ENCODE peak calls at places on chromosomes 1 and 21, in nine cellular contexts. J is pancreas, S is hepatocyte, I is psoas muscle, A is Peyer's patch, N is spleen, P is uterus, C is ovary, V is fibroblast of the aortic adventitia. U is an unnamed sample.

GRCh38 chr21:37263827-37264226 is 3.3 kb downstream of the VPS26C start:
- DNase-seq in J (no peak), S (no peak), I (no peak), A (no peak), N (no peak), P (no peak), C (no peak), V (no peak), U (no peak)

GRCh38 chr1:44817771-44818495 is 9.6 kb downstream of the BTBD19 start:
- DNase-seq in J (peak), S (no peak), I (no peak), A (peak), N (peak), P (no peak), C (peak), V (no peak), U (no peak)

GRCh38 chr1:52751589-52752306 is 25.5 kb downstream of the ZYG11B start:
- DNase-seq in J (no peak), S (peak), I (no peak), A (no peak), N (no peak), P (no peak), C (peak), V (peak), U (no peak)

GRCh38 chr1:113617438-113618141 is 141.7 kb downstream of the PHTF1 start:
- DNase-seq in J (no peak), S (no peak), I (no peak), A (no peak), N (no peak), P (no peak), C (no peak), V (peak), U (no peak)

GRCh38 chr1:195731385-195731784 is 876.9 kb downstream of the KCNT2 start:
- DNase-seq in J (no peak), S (no peak), I (no peak), A (no peak), N (no peak), P (no peak), C (no peak), V (no peak), U (no peak)

GRCh38 chr1:99731384-99731783 is 35.1 kb downstream of the FRRS1 start:
- DNase-seq in J (no peak), S (no peak), I (no peak), A (no peak), N (no peak), P (no peak), C (no peak), V (peak), U (no peak)

GRCh38 chr1:106465666-106466065 is 590.8 kb upstream of the PRMT6 start:
- DNase-seq in J (no peak), S (no peak), I (no peak), A (no peak), N (no peak), P (no peak), C (no peak), V (no peak), U (no peak)

GRCh38 chr1:222384536-222384935 is 163.4 kb downstream of the HHIPL2 start:
- DNase-seq in J (no peak), S (no peak), I (no peak), A (no peak), N (no peak), P (no peak), C (no peak), V (no peak), U (no peak)

GRCh38 chr1:82565146-82565545 is 764.4 kb downstream of the ADGRL2 start:
- DNase-seq in J (no peak), S (peak), I (no peak), A (no peak), N (no peak), P (no peak), C (no peak), V (peak), U (peak)

GRCh38 chr1:25691211-25691610 is 74.6 kb downstream of the MAN1C1 start:
- DNase-seq in J (no peak), S (no peak), I (no peak), A (no peak), N (no peak), P (no peak), C (no peak), V (no peak), U (no peak)

GRCh38 chr1:195574511-195574910 is 1033.7 kb downstream of the KCNT2 start:
- DNase-seq in J (no peak), S (no peak), I (no peak), A (no peak), N (no peak), P (no peak), C (no peak), V (no peak), U (no peak)

GRCh38 chr1:205449254-205449749 is 6.5 kb downstream of the BLACAT1 start:
- DNase-seq in J (no peak), S (no peak), I (no peak), A (no peak), N (no peak), P (no peak), C (no peak), V (no peak), U (no peak)
- H3K4me3 ChIP-seq in J (peak), S (no peak), I (no peak), A (peak), N (no peak), P (no peak), C (no peak), V (peak), U (no peak)

GRCh38 chr1:197841158-197841557 is 61.3 kb upstream of the C1orf53 start:
- DNase-seq in J (no peak), S (no peak), I (no peak), A (no peak), N (no peak), P (no peak), C (no peak), V (no peak), U (no peak)
- TF ChIP-seq CTCF in J (no peak), S (no peak), I (no peak), A (no peak), N (no peak), P (no peak), C (no peak), V (no peak), U (no peak)

DNA sequence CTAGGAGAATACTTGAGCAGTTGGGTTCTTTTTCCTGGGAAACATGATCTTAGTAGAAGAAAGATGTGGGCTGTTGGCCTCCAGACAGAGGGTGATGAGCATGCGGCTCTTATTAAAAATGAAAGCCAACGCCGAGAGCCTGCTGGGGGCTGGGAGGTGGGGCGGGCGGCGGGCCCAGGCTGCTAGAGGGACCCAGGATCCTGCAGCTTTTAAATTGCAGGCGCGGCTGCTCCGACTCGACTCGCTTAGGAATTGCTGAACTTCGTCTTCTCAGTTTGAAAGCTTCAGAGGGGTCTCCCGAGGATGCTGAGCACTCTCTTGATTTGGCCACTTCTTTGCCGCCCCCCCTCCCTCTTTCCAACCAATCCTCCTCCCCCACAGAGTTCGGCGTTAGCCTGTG is 1.2 kb downstream of the AGPAT3 start:
- DNase-seq in J (no peak), S (peak), I (peak), A (no peak), N (peak), P (peak), C (peak), V (peak), U (peak)
- H3K4me3 ChIP-seq in J (peak), S (peak), I (peak), A (peak), N (peak), P (peak), C (peak), V (peak), U (peak)

GRCh38 chr1:203676455-203676854 is 49.8 kb downstream of the ATP2B4 start:
- DNase-seq in J (no peak), S (no peak), I (no peak), A (no peak), N (no peak), P (no peak), C (no peak), V (no peak), U (no peak)
- TF ChIP-seq CTCF in J (no peak), S (no peak), I (no peak), A (no peak), N (no peak), P (no peak), C (no peak), V (peak), U (no peak)

GRCh38 chr21:42208801-42209490 is 10.0 kb upstream of the ABCG1 start:
- DNase-seq in J (peak), S (no peak), I (no peak), A (peak), N (no peak), P (no peak), C (no peak), V (no peak), U (no peak)
- H3K4me3 ChIP-seq in J (no peak), S (no peak), I (no peak), A (no peak), N (no peak), P (no peak), C (no peak), V (no peak), U (no peak)

DNA sequence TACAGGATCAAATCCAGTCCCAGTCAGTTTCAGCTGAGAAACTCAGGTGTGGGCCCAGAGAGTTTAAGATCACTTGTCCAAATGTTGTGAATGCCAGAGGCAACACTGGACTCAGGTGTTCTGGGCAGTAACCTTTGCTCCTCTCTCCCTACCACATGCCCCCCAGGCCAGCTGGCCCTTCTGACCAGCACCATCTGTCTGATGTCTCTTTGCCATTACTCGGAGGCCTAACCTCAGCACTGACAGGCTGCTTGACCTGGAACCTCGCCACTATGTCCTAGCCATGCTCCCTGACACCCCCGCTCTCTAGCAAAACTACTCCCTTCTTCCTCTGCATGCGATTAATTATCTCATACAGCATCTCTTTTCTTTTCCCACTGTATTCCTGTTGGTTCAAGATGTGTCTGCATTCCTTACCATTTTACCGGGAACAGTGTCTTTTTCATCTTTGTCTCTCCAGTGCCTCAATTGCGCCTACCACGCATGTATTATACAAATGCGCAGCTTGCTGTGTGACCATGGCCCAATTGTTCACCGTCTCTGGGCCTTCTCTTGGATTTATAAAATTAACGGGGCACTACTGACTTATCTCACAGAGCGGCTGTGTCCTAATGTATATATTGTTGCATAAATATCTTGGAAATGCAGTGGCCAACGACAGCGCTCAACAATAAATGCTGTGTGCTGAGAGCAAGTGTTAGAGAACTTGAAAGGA is 159.5 kb upstream of the IRF2BP2 start:
- DNase-seq in J (no peak), S (no peak), I (no peak), A (no peak), N (no peak), P (no peak), C (no peak), V (no peak), U (no peak)
- TF ChIP-seq CTCF in J (no peak), S (no peak), I (no peak), A (no peak), N (no peak), P (no peak), C (no peak), V (no peak), U (no peak)

GRCh38 chr1:167546935-167547334 is 6.6 kb downstream of the CREG1 start:
- DNase-seq in J (no peak), S (no peak), I (no peak), A (no peak), N (no peak), P (no peak), C (no peak), V (no peak), U (no peak)

GRCh38 chr1:167548059-167548932 is 5.3 kb downstream of the CREG1 start:
- DNase-seq in J (no peak), S (no peak), I (no peak), A (no peak), N (no peak), P (no peak), C (no peak), V (peak), U (no peak)

GRCh38 chr1:167554028-167554779 is 642 bp upstream of the CREG1 start:
- DNase-seq in J (no peak), S (no peak), I (no peak), A (no peak), N (no peak), P (no peak), C (peak), V (no peak), U (no peak)

GRCh38 chr1:167553136-167554027 is at the start of gene CREG1:
- DNase-seq in J (peak), S (peak), I (peak), A (peak), N (peak), P (peak), C (peak), V (peak), U (peak)

DNA sequence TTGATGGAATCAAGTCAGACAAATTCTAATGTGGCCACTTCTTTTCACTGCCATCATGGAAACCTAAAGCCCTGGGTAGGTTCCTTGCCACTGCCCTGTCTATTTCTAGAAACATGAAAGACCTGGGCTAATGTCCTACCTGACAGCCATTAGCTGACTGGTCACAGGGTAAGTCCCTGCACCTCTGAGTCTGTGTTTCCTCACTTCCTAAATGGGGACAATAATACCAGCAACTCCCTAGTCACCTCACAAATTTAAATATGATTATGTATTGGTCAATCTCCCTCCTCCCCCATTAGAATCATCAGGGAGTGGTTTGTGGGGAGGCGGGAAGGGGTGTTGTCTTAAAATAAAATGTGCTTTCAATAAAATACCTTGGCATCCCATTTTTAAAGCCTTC is 2.2 kb downstream of the CREG1 start:
- DNase-seq in J (no peak), S (no peak), I (no peak), A (no peak), N (no peak), P (no peak), C (no peak), V (no peak), U (no peak)
- H3K4me3 ChIP-seq in J (no peak), S (no peak), I (peak), A (peak), N (no peak), P (no peak), C (no peak), V (no peak), U (no peak)

U was measured in HFF-Myc.